ENCODE peak calls at places on chromosomes 16 and 17, in four cellular contexts. Y is ovary; F is AG08395; V is activated CD4-positive, alpha-beta T cell treated with anti-CD3 and anti-CD28 coated beads, Interleukin-2, amount 10 ng/mL, durations not matched to agents 7 days and 5 days. K is an unnamed sample.

GRCh38 chr16:84277244-84277823 is 17.3 kb upstream of the WFDC1 start:
- DNase-seq in Y (peak; percentile 85), F (peak; percentile 64), V (peak; percentile 76), K (peak; percentile 85)

GRCh38 chr17:44878627-44879221 is 20.5 kb downstream of the EFTUD2 start:
- DNase-seq in Y (no peak), F (peak; percentile 62), V (peak; percentile 55), K (peak; percentile 78)

GRCh38 chr16:47664653-47665325 is 203.7 kb downstream of the PHKB start:
- DNase-seq in Y (no peak), F (no peak), V (no peak), K (peak; percentile 18)

GRCh38 chr17:35256629-35257028 is 13.8 kb downstream of the SLFN5 start:
- DNase-seq in Y (no peak), F (no peak), V (no peak), K (no peak)

GRCh38 chr17:35254107-35254802 is 11.4 kb downstream of the SLFN5 start:
- DNase-seq in Y (no peak), F (peak; percentile 87), V (no peak), K (peak; percentile 98)

GRCh38 chr17:8020776-8021564 is 17.9 kb upstream of the ALOX15B start:
- DNase-seq in Y (no peak), F (no peak), V (no peak), K (no peak)

GRCh38 chr17:79484600-79485398 is 126.1 kb downstream of the RBFOX3 start:
- DNase-seq in Y (no peak), F (no peak), V (no peak), K (no peak)

GRCh38 chr16:11679250-11679649 is 11.0 kb downstream of the SNN start:
- DNase-seq in Y (no peak), F (no peak), V (no peak), K (no peak)

GRCh38 chr17:82367724-82368524 is 3.6 kb upstream of the UTS2R start:
- DNase-seq in Y (no peak), F (no peak), V (no peak), K (no peak)

GRCh38 chr16:88732172-88732960 is 26.1 kb downstream of the CTU2 start:
- DNase-seq in Y (no peak), F (no peak), V (no peak), K (no peak)

GRCh38 chr17:9837551-9838471 is 12.1 kb downstream of the GLP2R start:
- DNase-seq in Y (peak; percentile 62), F (peak; percentile 53), V (no peak), K (peak; percentile 16)

GRCh38 chr16:55403464-55403863 is 75.5 kb upstream of the MMP2 start:
- DNase-seq in Y (no peak), F (no peak), V (no peak), K (no peak)

GRCh38 chr16:4385789-4386451 is 14.3 kb downstream of the VASN start:
- DNase-seq in Y (no peak), F (no peak), V (no peak), K (peak; percentile 54)

GRCh38 chr17:78147315-78147998 is 1.3 kb downstream of the C17orf99 start:
- DNase-seq in Y (no peak), F (no peak), V (no peak), K (no peak)

GRCh38 chr16:53369921-53370320 is 64.3 kb upstream of the RBL2 start:
- DNase-seq in Y (no peak), F (no peak), V (no peak), K (peak; percentile 80)

GRCh38 chr17:43175213-43176118 is 4.5 kb downstream of the NBR1 start:
- DNase-seq in Y (no peak), F (peak; percentile 34), V (no peak), K (peak; percentile 73)

GRCh38 chr17:13601776-13602551 is at the start of gene HS3ST3A1:
- DNase-seq in Y (peak; percentile 85), F (peak; percentile 89), V (no peak), K (peak; percentile 86)

GRCh38 chr16:3514621-3515020 is 13.8 kb downstream of the CLUAP1 start:
- DNase-seq in Y (no peak), F (peak; percentile 23), V (no peak), K (no peak)

GRCh38 chr17:76385892-76386786 is 1.7 kb downstream of the SPHK1 start:
- DNase-seq in Y (peak; percentile 84), F (peak; percentile 92), V (peak; percentile 88), K (peak; percentile 94)

GRCh38 chr16:86676216-86676800 is 98.0 kb downstream of the FOXL1 start:
- DNase-seq in Y (no peak), F (peak; percentile 64), V (no peak), K (peak; percentile 34)

GRCh38 chr17:28901866-28902818 is 737 bp downstream of the DHRS13 start:
- DNase-seq in Y (peak; percentile 69), F (peak; percentile 42), V (peak; percentile 55), K (peak; percentile 69)

GRCh38 chr16:13036600-13036999 is 135.2 kb downstream of the SHISA9 start:
- DNase-seq in Y (no peak), F (peak; percentile 9), V (peak; percentile 60), K (peak; percentile 73)

GRCh38 chr17:75719732-75720131 is 1.5 kb upstream of the ITGB4 start:
- DNase-seq in Y (no peak), F (no peak), V (no peak), K (no peak)

GRCh38 chr16:30085247-30085646 is 6.5 kb downstream of the TBX6 start:
- DNase-seq in Y (no peak), F (no peak), V (no peak), K (no peak)

GRCh38 chr16:10500582-10500981 is 79.8 kb downstream of the EMP2 start:
- DNase-seq in Y (no peak), F (no peak), V (no peak), K (no peak)

GRCh38 chr16:49382916-49383315 is 9.3 kb downstream of the C16orf78 start:
- DNase-seq in Y (no peak), F (no peak), V (no peak), K (no peak)

GRCh38 chr17:21132428-21132827 is 5.7 kb downstream of the DHRS7B start:
- DNase-seq in Y (no peak), F (no peak), V (no peak), K (no peak)

GRCh38 chr17:19757536-19758180 is 9.6 kb upstream of the ALDH3A1 start:
- DNase-seq in Y (no peak), F (no peak), V (no peak), K (no peak)

GRCh38 chr17:48207776-48208175 is 100.2 kb downstream of the SNX11 start:
- DNase-seq in Y (no peak), F (no peak), V (no peak), K (no peak)

GRCh38 chr16:75687361-75687760 is 10.6 kb upstream of the CPHXL2 start:
- DNase-seq in Y (no peak), F (no peak), V (no peak), K (no peak)

GRCh38 chr17:43599835-43600234 is 53.7 kb upstream of the ETV4 start:
- DNase-seq in Y (no peak), F (peak; percentile 81), V (no peak), K (peak; percentile 87)

GRCh38 chr17:64148017-64148631 is 18.2 kb upstream of the ERN1 start:
- DNase-seq in Y (no peak), F (no peak), V (no peak), K (no peak)

GRCh38 chr16:77724174-77724573 is 1.9 kb downstream of the NUDT7 start:
- DNase-seq in Y (no peak), F (no peak), V (no peak), K (no peak)